ENCODE peak calls at places on chromosomes 13 and 19, in five cellular contexts. One of them, this sample, is unnamed. For H3K9me3, the result is how much of the 10 kb centered on the place peaks cover.

GRCh38 chr13:99027260-99027659 is 49.4 kb upstream of the DOCK9 start:
- DNase-seq in neural progenitor cell: no peak
- DNase-seq in PC-9: no peak
- DNase-seq in thoracic aorta: no peak
- DNase-seq in lower lobe of right lung: no peak
- DNase-seq in this sample: no peak

GRCh38 chr13:91122766-91123165 is 224.7 kb upstream of the MIR17HG start:
- DNase-seq in lower lobe of right lung: no peak
- DNase-seq in neural progenitor cell: no peak
- DNase-seq in PC-9: no peak
- DNase-seq in thoracic aorta: no peak
- DNase-seq in this sample: no peak

GRCh38 chr13:28566283-28566682 is 71.4 kb upstream of the FLT1 start:
- DNase-seq in PC-9: no peak
- DNase-seq in thoracic aorta: no peak
- DNase-seq in lower lobe of right lung: no peak
- DNase-seq in neural progenitor cell: no peak
- DNase-seq in this sample: no peak

GRCh38 chr13:99218969-99219368 is 18.3 kb downstream of the UBAC2 start:
- DNase-seq in thoracic aorta: no peak
- DNase-seq in lower lobe of right lung: no peak
- DNase-seq in PC-9: no peak
- DNase-seq in neural progenitor cell: no peak
- DNase-seq in this sample: no peak

GRCh38 chr13:39961036-39961435 is 305.6 kb downstream of the COG6 start:
- DNase-seq in lower lobe of right lung: no peak
- DNase-seq in PC-9: no peak
- DNase-seq in thoracic aorta: no peak
- DNase-seq in neural progenitor cell: no peak
- DNase-seq in this sample: no peak

GRCh38 chr13:34833562-34834182 is 108.4 kb upstream of the NBEA start:
- DNase-seq in PC-9: no peak
- DNase-seq in thoracic aorta: no peak
- DNase-seq in lower lobe of right lung: no peak
- DNase-seq in neural progenitor cell: peak
- DNase-seq in this sample: no peak

GRCh38 chr13:48615017-48615416 is 38.7 kb upstream of the CYSLTR2 start:
- DNase-seq in neural progenitor cell: no peak
- DNase-seq in PC-9: no peak
- DNase-seq in thoracic aorta: no peak
- DNase-seq in lower lobe of right lung: no peak
- DNase-seq in this sample: no peak

GRCh38 chr19:40611096-40611495 is 9.9 kb downstream of the LTBP4 start:
- DNase-seq in neural progenitor cell: no peak
- DNase-seq in PC-9: no peak
- DNase-seq in lower lobe of right lung: peak
- DNase-seq in thoracic aorta: no peak
- DNase-seq in this sample: no peak

GRCh38 chr13:22121340-22121739 is 450.5 kb downstream of the FGF9 start:
- DNase-seq in neural progenitor cell: no peak
- DNase-seq in PC-9: no peak
- DNase-seq in lower lobe of right lung: no peak
- DNase-seq in thoracic aorta: no peak
- DNase-seq in this sample: no peak

GRCh38 chr19:33904681-33905080 is 108.0 kb downstream of the KCTD15 start:
- DNase-seq in thoracic aorta: no peak
- DNase-seq in lower lobe of right lung: no peak
- DNase-seq in PC-9: no peak
- DNase-seq in neural progenitor cell: peak
- DNase-seq in this sample: no peak

GRCh38 chr19:28710278-28710677 is 502.7 kb downstream of the UQCRFS1 start:
- DNase-seq in lower lobe of right lung: no peak
- DNase-seq in thoracic aorta: no peak
- DNase-seq in PC-9: no peak
- DNase-seq in neural progenitor cell: peak
- DNase-seq in this sample: no peak

GRCh38 chr19:15450528-15450890 is 753 bp upstream of the WIZ start:
- DNase-seq in PC-9: no peak
- DNase-seq in thoracic aorta: no peak
- DNase-seq in neural progenitor cell: no peak
- DNase-seq in lower lobe of right lung: no peak
- DNase-seq in this sample: no peak

GRCh38 chr19:37251308-37252229 is 33.6 kb downstream of the ZNF383 start:
- DNase-seq in neural progenitor cell: no peak
- DNase-seq in lower lobe of right lung: peak
- DNase-seq in PC-9: peak
- DNase-seq in thoracic aorta: peak
- DNase-seq in this sample: no peak

GRCh38 chr19:53037101-53038097 is 7.1 kb upstream of the ERVV-2 start:
- DNase-seq in PC-9: peak
- DNase-seq in lower lobe of right lung: peak
- DNase-seq in neural progenitor cell: peak
- DNase-seq in thoracic aorta: no peak
- DNase-seq in this sample: no peak

GRCh38 chr13:66492479-66492878 is 737.7 kb downstream of the PCDH9 start:
- DNase-seq in neural progenitor cell: peak
- DNase-seq in lower lobe of right lung: no peak
- DNase-seq in thoracic aorta: no peak
- DNase-seq in PC-9: peak
- DNase-seq in this sample: no peak

GRCh38 chr13:84487681-84488080 is 605.4 kb upstream of the SLITRK1 start:
- DNase-seq in lower lobe of right lung: no peak
- DNase-seq in PC-9: no peak
- DNase-seq in thoracic aorta: no peak
- DNase-seq in neural progenitor cell: no peak
- DNase-seq in this sample: no peak

GRCh38 chr13:94268661-94269060 is 210.8 kb downstream of the DCT start:
- DNase-seq in neural progenitor cell: no peak
- DNase-seq in thoracic aorta: no peak
- DNase-seq in PC-9: no peak
- DNase-seq in lower lobe of right lung: no peak
- DNase-seq in this sample: no peak

GRCh38 chr13:34863360-34864135 is 78.5 kb upstream of the NBEA start:
- DNase-seq in thoracic aorta: no peak
- DNase-seq in PC-9: peak
- DNase-seq in lower lobe of right lung: no peak
- DNase-seq in neural progenitor cell: no peak
- DNase-seq in this sample: no peak

GRCh38 chr19:36771275-36772231 is 1.1 kb downstream of the ZNF850 start:
- DNase-seq in lower lobe of right lung: peak
- DNase-seq in PC-9: peak
- DNase-seq in neural progenitor cell: peak
- DNase-seq in thoracic aorta: peak
- DNase-seq in this sample: peak

GRCh38 chr19:4234142-4234861 is 5.0 kb downstream of the EBI3 start:
- DNase-seq in neural progenitor cell: no peak
- DNase-seq in lower lobe of right lung: no peak
- DNase-seq in thoracic aorta: no peak
- DNase-seq in PC-9: no peak
- DNase-seq in this sample: no peak

GRCh38 chr19:10086904-10087256 is 763 bp downstream of the SHFL start:
- DNase-seq in neural progenitor cell: peak
- DNase-seq in thoracic aorta: no peak
- DNase-seq in PC-9: no peak
- DNase-seq in lower lobe of right lung: no peak
- DNase-seq in this sample: no peak

GRCh38 chr19:23403581-23404324 is 8.5 kb upstream of the ZNF91 start:
- DNase-seq in thoracic aorta: no peak
- DNase-seq in neural progenitor cell: peak
- DNase-seq in PC-9: peak
- DNase-seq in lower lobe of right lung: no peak
- DNase-seq in this sample: no peak

GRCh38 chr13:50693755-50694154 is 149.7 kb downstream of the DLEU7 start:
- DNase-seq in neural progenitor cell: peak
- DNase-seq in thoracic aorta: no peak
- DNase-seq in lower lobe of right lung: no peak
- DNase-seq in PC-9: no peak
- DNase-seq in this sample: peak

GRCh38 chr19:35292986-35293732 is 1.2 kb downstream of the MAG start:
- DNase-seq in neural progenitor cell: no peak
- DNase-seq in PC-9: no peak
- DNase-seq in thoracic aorta: no peak
- DNase-seq in lower lobe of right lung: no peak
- DNase-seq in this sample: no peak
- H3K9me3 ChIP-seq in neural progenitor cell: under half
- H3K9me3 ChIP-seq in PC-9: under half
- H3K9me3 ChIP-seq in thoracic aorta: under half
- H3K9me3 ChIP-seq in lower lobe of right lung: under half
- H3K9me3 ChIP-seq in this sample: under half

GRCh38 chr19:48991011-48991609 is 2.0 kb downstream of the GYS1 start:
- DNase-seq in lower lobe of right lung: peak
- DNase-seq in neural progenitor cell: no peak
- DNase-seq in thoracic aorta: no peak
- DNase-seq in PC-9: no peak
- DNase-seq in this sample: no peak
- H3K4me3 ChIP-seq in lower lobe of right lung: peak
- H3K4me3 ChIP-seq in neural progenitor cell: peak
- H3K4me3 ChIP-seq in thoracic aorta: peak
- H3K4me3 ChIP-seq in PC-9: no peak
- H3K4me3 ChIP-seq in this sample: no peak

GRCh38 chr19:19674315-19674714 is 5.7 kb downstream of the ZNF101 start:
- DNase-seq in thoracic aorta: no peak
- DNase-seq in lower lobe of right lung: no peak
- DNase-seq in PC-9: no peak
- DNase-seq in neural progenitor cell: no peak
- DNase-seq in this sample: no peak

GRCh38 chr19:19677579-19677978 is 8.9 kb downstream of the ZNF101 start:
- DNase-seq in lower lobe of right lung: no peak
- DNase-seq in thoracic aorta: no peak
- DNase-seq in neural progenitor cell: no peak
- DNase-seq in PC-9: no peak
- DNase-seq in this sample: no peak

DNA sequence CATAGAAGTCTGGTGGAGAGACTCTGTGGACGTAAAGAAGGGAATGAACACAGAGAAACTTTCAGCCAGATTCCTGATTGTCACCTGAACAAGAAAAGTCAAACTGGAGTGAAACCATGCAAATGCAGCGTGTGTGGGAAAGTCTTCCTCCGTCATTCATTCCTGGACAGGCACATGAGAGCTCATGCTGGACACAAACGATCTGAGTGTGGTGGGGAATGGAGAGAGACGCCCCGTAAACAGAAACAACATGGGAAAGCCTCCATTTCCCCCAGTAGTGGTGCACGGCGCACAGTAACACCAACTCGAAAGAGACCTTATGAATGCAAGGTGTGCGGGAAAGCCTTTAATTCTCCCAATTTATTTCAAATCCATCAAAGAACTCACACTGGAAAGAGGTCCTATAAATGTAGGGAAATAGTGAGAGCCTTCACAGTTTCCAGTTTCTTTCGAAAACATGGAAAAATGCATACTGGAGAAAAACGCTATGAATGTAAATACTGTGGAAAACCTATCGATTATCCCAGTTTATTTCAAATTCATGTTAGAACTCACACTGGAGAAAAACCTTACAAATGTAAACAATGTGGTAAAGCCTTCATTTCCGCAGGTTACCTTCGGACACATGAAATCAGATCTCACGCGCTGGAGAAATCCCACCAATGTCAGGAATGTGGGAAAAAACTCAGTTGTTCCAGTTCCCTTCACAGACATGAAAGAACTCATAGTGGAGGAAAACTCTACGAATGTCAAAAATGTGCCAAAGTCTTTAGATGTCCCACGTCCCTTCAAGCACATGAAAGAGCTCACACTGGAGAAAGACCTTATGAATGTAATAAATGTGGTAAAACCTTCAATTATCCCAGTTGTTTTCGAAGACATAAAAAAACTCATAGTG is 10.8 kb downstream of the ZNF101 start:
- DNase-seq in lower lobe of right lung: no peak
- DNase-seq in neural progenitor cell: no peak
- DNase-seq in thoracic aorta: no peak
- DNase-seq in PC-9: no peak
- DNase-seq in this sample: no peak
- H3K9me3 ChIP-seq in lower lobe of right lung: under half
- H3K9me3 ChIP-seq in neural progenitor cell: under half
- H3K9me3 ChIP-seq in thoracic aorta: under half
- H3K9me3 ChIP-seq in PC-9: half or more
- H3K9me3 ChIP-seq in this sample: under half

DNA sequence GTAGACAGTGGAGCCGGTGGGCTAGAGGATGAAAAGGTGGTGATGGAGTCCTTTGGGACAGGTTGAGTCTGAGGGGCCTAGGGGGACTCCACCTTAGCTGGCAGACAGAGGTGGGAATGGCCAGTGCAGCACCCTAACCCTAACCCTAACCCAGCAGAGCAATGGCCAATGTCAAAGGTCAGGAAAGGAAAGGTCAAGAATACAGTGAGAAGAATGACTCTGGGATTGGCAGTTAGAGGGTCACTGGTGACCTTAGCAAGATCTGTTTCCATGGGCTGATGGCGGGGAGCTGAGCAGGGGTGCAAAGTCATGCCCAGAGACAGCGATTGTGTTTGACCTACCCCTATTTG is 16.6 kb downstream of the GNA15 start:
- DNase-seq in neural progenitor cell: no peak
- DNase-seq in PC-9: no peak
- DNase-seq in thoracic aorta: no peak
- DNase-seq in lower lobe of right lung: no peak
- DNase-seq in this sample: no peak
- H3K4me3 ChIP-seq in neural progenitor cell: no peak
- H3K4me3 ChIP-seq in PC-9: no peak
- H3K4me3 ChIP-seq in thoracic aorta: no peak
- H3K4me3 ChIP-seq in lower lobe of right lung: no peak
- H3K4me3 ChIP-seq in this sample: no peak

This sample was measured in SJSA1.